ENCODE peak calls at places on chromosomes 1 and 21, in nine cellular contexts. E is BE2C; O is tibial artery; Q is CD8-positive, alpha-beta memory T cell; Y is body of pancreas; B is MM.1S; L is DND-41; F is tibial nerve; X is upper lobe of left lung. U is an unnamed sample. For H3K4me1, H3K27me3 and H3K9me3, the result is how much of the 10 kb centered on the place peaks cover.

GRCh38 chr1:111570781-111571181 is 48.8 kb upstream of the RAP1A start:
- DNase-seq in Q (peak), O (no peak), B (no peak), L (peak), E (peak), X (no peak), Y (peak), F (no peak), U (no peak)

GRCh38 chr1:44151808-44152207 is 10.4 kb upstream of the KLF18 start:
- DNase-seq in B (no peak), Q (no peak), X (no peak), L (no peak), F (no peak), E (no peak), Y (no peak), O (no peak), U (no peak)

GRCh38 chr1:112335351-112335750 is 60.7 kb upstream of the CTTNBP2NL start:
- DNase-seq in L (no peak), Y (no peak), X (no peak), Q (no peak), O (no peak), B (no peak), E (no peak), F (no peak), U (no peak)

GRCh38 chr1:198015317-198015716 is 98.1 kb downstream of the LHX9 start:
- DNase-seq in Q (no peak), L (no peak), X (no peak), O (no peak), F (no peak), Y (no peak), B (no peak), E (no peak), U (no peak)

GRCh38 chr1:178019622-178020021 is 49.8 kb upstream of the SEC16B start:
- DNase-seq in L (no peak), Y (no peak), X (no peak), E (no peak), Q (no peak), F (no peak), B (no peak), O (no peak), U (no peak)

GRCh38 chr1:234515821-234516241 is 36.9 kb upstream of the TARBP1 start:
- DNase-seq in L (no peak), E (no peak), O (no peak), B (no peak), Y (no peak), X (no peak), F (no peak), Q (no peak), U (no peak)

GRCh38 chr1:82464362-82464931 is 663.7 kb downstream of the ADGRL2 start:
- DNase-seq in B (no peak), L (no peak), E (no peak), F (peak), O (no peak), Y (peak), X (no peak), Q (no peak), U (no peak)

GRCh38 chr1:205355054-205355453 is 1.7 kb downstream of the KLHDC8A start:
- DNase-seq in Y (peak), B (no peak), F (no peak), Q (no peak), L (no peak), E (no peak), O (no peak), X (no peak), U (no peak)

GRCh38 chr1:22052115-22053017 is at the start of gene CDC42:
- DNase-seq in Q (peak), E (peak), Y (peak), F (peak), X (peak), B (peak), O (peak), L (peak), U (peak)

GRCh38 chr1:155012052-155012546 is 9.5 kb downstream of the ZBTB7B start:
- DNase-seq in L (no peak), Q (no peak), Y (peak), B (no peak), E (peak), X (no peak), F (peak), O (peak), U (peak)

GRCh38 chr21:18722193-18722592 is 318.6 kb upstream of the TMPRSS15 start:
- DNase-seq in X (no peak), F (no peak), O (no peak), E (no peak), L (no peak), B (peak), Q (no peak), Y (no peak), U (no peak)

GRCh38 chr1:5428391-5428790 is 563.8 kb downstream of the NPHP4 start:
- DNase-seq in L (no peak), O (no peak), Q (no peak), E (no peak), X (no peak), F (no peak), Y (no peak), B (no peak), U (no peak)

GRCh38 chr1:22139817-22140216 is 3.1 kb downstream of the WNT4 start:
- DNase-seq in F (no peak), L (no peak), Q (no peak), B (no peak), O (no peak), Y (no peak), X (no peak), E (peak), U (no peak)

GRCh38 chr1:117171900-117172501 is 38.7 kb downstream of the VTCN1 start:
- DNase-seq in B (no peak), F (peak), E (no peak), O (no peak), X (peak), Q (no peak), L (no peak), Y (peak), U (no peak)

GRCh38 chr1:212915245-212916091 is 34.9 kb upstream of the VASH2 start:
- DNase-seq in O (peak), B (no peak), L (no peak), E (peak), Q (no peak), F (no peak), X (no peak), Y (peak), U (no peak)

GRCh38 chr1:228139931-228140723 is at the start of gene GUK1:
- DNase-seq in O (peak), Y (peak), Q (peak), L (peak), B (peak), E (peak), X (peak), F (peak), U (peak)

GRCh38 chr21:16633851-16634521 is 878.9 kb upstream of the CXADR start:
- DNase-seq in F (no peak), E (peak), O (no peak), X (no peak), L (no peak), Y (no peak), Q (no peak), B (no peak), U (no peak)

GRCh38 chr21:45403825-45404725 is 890 bp upstream of the COL18A1 start:
- DNase-seq in E (no peak), B (no peak), X (peak), L (no peak), Q (no peak), F (peak), Y (peak), O (peak), U (no peak)

GRCh38 chr1:41789616-41790330 is 128.9 kb downstream of the HIVEP3 start:
- DNase-seq in Y (no peak), L (no peak), E (no peak), B (no peak), O (no peak), F (no peak), Q (no peak), X (no peak), U (no peak)

GRCh38 chr1:154178856-154179811 is 12.8 kb downstream of the TPM3 start:
- DNase-seq in B (no peak), O (no peak), Y (peak), X (no peak), F (no peak), L (no peak), Q (no peak), E (peak), U (no peak)

GRCh38 chr1:177256153-177256814 is 85.5 kb downstream of the BRINP2 start:
- DNase-seq in Y (peak), Q (no peak), E (peak), B (no peak), F (no peak), X (peak), L (peak), O (peak), U (no peak)

GRCh38 chr1:166395729-166396128 is 228.9 kb upstream of the FAM78B start:
- DNase-seq in Y (no peak), O (no peak), Q (no peak), L (no peak), F (no peak), E (no peak), X (no peak), B (no peak), U (no peak)

GRCh38 chr1:89652373-89652772 is 19.5 kb downstream of the LRRC8C start:
- DNase-seq in E (no peak), L (no peak), O (no peak), F (no peak), B (no peak), Y (no peak), Q (no peak), X (no peak), U (no peak)

GRCh38 chr1:118335372-118335771 is 150.3 kb upstream of the SPAG17 start:
- DNase-seq in B (peak), Y (no peak), E (no peak), F (no peak), Q (no peak), O (no peak), X (no peak), L (no peak), U (no peak)

GRCh38 chr1:53947172-53947835 is 1.2 kb downstream of the LRRC42 start:
- DNase-seq in L (no peak), O (no peak), Q (no peak), E (no peak), Y (no peak), X (no peak), B (no peak), F (no peak), U (no peak)

DNA sequence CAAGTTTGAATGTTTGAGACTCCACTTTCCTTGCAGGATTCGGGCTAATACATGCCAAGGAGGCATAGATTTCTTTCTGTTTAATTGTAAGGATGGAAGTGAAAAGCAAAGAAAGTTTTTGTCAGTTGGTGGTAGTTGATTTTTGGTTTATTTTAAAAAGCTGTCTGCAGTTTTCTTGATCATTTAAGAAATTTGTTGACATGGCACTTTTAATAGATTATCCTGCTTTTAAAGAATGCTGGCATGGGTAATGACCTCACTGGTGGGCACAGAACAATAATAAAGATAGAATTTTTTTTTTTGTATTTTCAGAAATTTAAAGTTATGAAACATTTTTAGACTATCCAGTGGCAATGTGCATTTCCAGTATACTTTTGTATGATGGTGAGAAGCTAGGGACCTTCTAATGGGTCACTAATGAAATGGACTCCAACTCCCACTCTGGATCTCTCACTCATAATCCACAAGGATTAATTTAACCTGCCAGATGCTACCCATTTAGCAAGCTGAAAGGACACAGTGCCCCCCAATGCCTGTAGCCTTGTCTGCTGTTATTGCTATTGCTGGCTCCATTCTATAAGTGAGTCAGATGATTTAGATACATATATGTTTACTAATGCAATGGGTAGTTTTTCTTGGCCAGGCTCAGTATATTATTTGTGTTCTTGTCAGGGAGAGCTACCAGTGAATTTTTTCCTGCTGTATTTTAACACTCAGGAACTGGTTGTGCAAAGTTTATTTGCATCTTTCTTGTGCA is 190.2 kb upstream of the SGIP1 start:
- DNase-seq in F (no peak), B (no peak), Y (no peak), O (no peak), L (no peak), E (no peak), X (no peak), Q (no peak), U (no peak)
- H3K4me1 ChIP-seq in F (under half), B (under half), Y (under half), O (under half), L (under half), E (under half), X (half or more), Q (half or more), U (under half)

GRCh38 chr1:217921126-217921900 is 290.2 kb downstream of the SPATA17 start:
- DNase-seq in Q (no peak), L (no peak), F (no peak), Y (no peak), E (no peak), X (no peak), O (no peak), B (no peak), U (no peak)
- H3K27me3 ChIP-seq in Q (under half), L (under half), F (under half), Y (under half), E (under half), X (under half), O (under half), B (under half), U (under half)

DNA sequence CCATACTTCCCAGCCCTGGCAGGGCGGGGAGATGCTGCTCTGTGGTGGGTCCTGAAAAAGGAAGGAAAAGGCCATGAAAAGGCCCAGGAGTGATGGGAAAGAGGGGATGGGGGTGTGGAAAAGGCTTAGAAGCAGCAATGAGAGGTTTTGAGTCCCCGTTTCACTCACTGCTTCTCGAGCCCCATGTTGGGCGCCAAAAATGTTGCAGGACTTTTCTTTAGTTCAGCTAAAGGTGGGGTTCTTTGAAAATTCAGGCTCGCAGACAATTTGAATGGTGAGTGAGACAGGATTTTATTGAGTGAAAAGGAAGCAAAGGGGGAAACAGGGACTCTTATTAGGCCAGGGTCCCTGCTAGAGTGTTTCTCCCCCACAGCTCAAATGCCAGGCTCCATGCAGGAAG is 93.1 kb downstream of the MRPS6 start:
- DNase-seq in O (no peak), B (no peak), Q (no peak), Y (no peak), E (no peak), L (peak), F (no peak), X (no peak), U (no peak)
- H3K9me3 ChIP-seq in O (under half), B (under half), Q (under half), Y (under half), E (under half), L (under half), F (under half), X (half or more), U (under half)

DNA sequence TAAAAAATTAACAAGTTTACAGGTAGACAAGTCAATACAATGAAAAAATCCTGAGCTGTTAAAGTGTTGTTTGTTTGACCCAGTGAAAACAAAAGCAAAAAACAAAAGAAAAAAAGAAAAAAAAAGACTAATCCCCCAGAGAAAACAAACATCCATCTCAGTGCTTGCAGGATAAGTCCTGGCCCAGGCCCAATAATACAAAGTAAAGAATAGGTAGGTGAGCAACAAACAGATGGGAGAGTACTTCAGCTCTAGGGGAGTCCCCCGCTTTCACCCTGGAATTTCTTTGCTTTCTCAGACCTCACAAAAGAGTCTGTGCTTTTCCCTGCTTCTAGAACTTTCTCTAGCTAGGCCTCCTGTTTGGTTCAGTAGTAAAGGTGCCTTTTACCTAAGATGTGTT is 70.3 kb downstream of the ABCA4 start:
- DNase-seq in X (no peak), B (no peak), E (no peak), F (no peak), Q (no peak), Y (no peak), L (no peak), O (no peak), U (no peak)
- H3K4me1 ChIP-seq in X (under half), B (under half), E (under half), F (under half), Q (under half), Y (under half), L (under half), O (under half), U (under half)

DNA sequence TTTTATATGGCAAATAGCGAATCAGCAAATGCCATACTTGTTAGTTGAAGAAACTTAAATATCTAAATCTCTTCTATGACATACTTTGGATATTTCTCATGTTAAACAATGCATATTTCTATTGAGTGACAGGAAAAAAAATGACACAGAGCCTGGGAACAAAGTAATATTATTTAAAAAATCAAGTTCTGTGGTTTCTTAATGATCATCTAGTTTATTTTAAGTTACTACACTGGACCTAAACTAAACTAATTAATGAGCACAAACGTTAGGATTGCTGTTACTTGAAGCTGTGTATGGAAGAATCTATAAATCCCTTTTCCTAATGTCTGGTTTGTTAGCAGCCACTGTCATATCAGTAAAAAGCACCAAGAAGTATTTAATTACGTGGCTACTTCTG is 981.5 kb upstream of the B3GALT2 start:
- DNase-seq in O (no peak), X (no peak), Q (no peak), E (no peak), Y (no peak), L (no peak), F (no peak), B (no peak), U (no peak)
- H3K27me3 ChIP-seq in O (under half), X (under half), Q (under half), E (under half), Y (under half), L (under half), F (under half), B (under half), U (under half)

GRCh38 chr1:48996311-48996710 is 219.6 kb upstream of the BEND5 start:
- DNase-seq in O (no peak), Y (no peak), F (no peak), L (no peak), B (no peak), Q (no peak), E (no peak), X (no peak), U (no peak)
- H3K9me3 ChIP-seq in O (under half), Y (under half), F (under half), L (under half), B (under half), Q (under half), E (under half), X (under half), U (under half)

GRCh38 chr1:161887724-161888287 is 121.7 kb downstream of the ATF6 start:
- DNase-seq in O (no peak), Q (no peak), X (no peak), L (no peak), F (no peak), E (no peak), Y (no peak), B (no peak), U (no peak)

GRCh38 chr1:161884475-161884874 is 118.4 kb downstream of the ATF6 start:
- DNase-seq in Q (no peak), O (no peak), L (no peak), F (no peak), E (no peak), X (no peak), Y (no peak), B (no peak), U (no peak)

GRCh38 chr1:161885013-161885412 is 118.9 kb downstream of the ATF6 start:
- DNase-seq in E (no peak), B (no peak), O (peak), L (no peak), X (no peak), F (no peak), Q (no peak), Y (no peak), U (no peak)

GRCh38 chr1:161886589-161886988 is 120.5 kb downstream of the ATF6 start:
- DNase-seq in Y (no peak), Q (no peak), E (no peak), X (no peak), B (no peak), L (no peak), O (no peak), F (no peak), U (no peak)

GRCh38 chr1:161885759-161886158 is 119.6 kb downstream of the ATF6 start:
- DNase-seq in F (no peak), L (no peak), B (no peak), E (no peak), Q (no peak), X (no peak), Y (no peak), O (no peak), U (no peak)
- H3K4me1 ChIP-seq in F (under half), L (under half), B (under half), E (under half), Q (under half), X (under half), Y (under half), O (under half), U (under half)

GRCh38 chr1:216422821-216423529 is at the start of gene USH2A:
- DNase-seq in Q (no peak), E (peak), F (no peak), B (no peak), L (no peak), O (no peak), X (no peak), Y (peak), U (no peak)

GRCh38 chr1:216420746-216421145 is 2.5 kb downstream of the USH2A start:
- DNase-seq in B (no peak), X (no peak), L (no peak), Q (no peak), Y (no peak), F (no peak), O (no peak), E (no peak), U (no peak)

GRCh38 chr1:216425577-216425976 is 2.3 kb upstream of the USH2A start:
- DNase-seq in E (no peak), Q (no peak), B (no peak), X (no peak), Y (no peak), O (no peak), F (no peak), L (no peak), U (no peak)

GRCh38 chr1:216416488-216416887 is 6.8 kb downstream of the USH2A start:
- DNase-seq in X (no peak), B (no peak), Y (no peak), F (no peak), Q (no peak), L (no peak), E (no peak), O (no peak), U (no peak)

GRCh38 chr1:216420263-216420662 is 3.0 kb downstream of the USH2A start:
- DNase-seq in B (no peak), E (no peak), Q (no peak), O (no peak), F (no peak), X (no peak), Y (no peak), L (no peak), U (no peak)
- H3K27me3 ChIP-seq in B (under half), E (under half), Q (under half), O (under half), F (under half), X (under half), Y (under half), L (under half), U (under half)